ENCODE peak calls at places on chromosomes 2 and 18, in six cellular contexts. N is OCI-LY7; O is anterior cingulate cortex; A is central memory CD8-positive, alpha-beta T cell; M is heart left ventricle; Y is iPS-NIHi11. U is an unnamed sample.

GRCh38 chr2:133390151-133390550 is 178.1 kb downstream of the NCKAP5 start:
- DNase-seq in A (no peak), M (no peak), Y (no peak), N (no peak), O (no peak), U (no peak)

GRCh38 chr2:119283873-119284331 is 60.3 kb downstream of the STEAP3 start:
- DNase-seq in N (no peak), A (no peak), O (peak; percentile 57), Y (peak; percentile 45), M (peak; percentile 78), U (peak; percentile 71)

GRCh38 chr2:107595749-107596148 is 230.9 kb upstream of the RGPD4 start:
- DNase-seq in N (no peak), O (no peak), A (no peak), Y (no peak), M (no peak), U (no peak)

GRCh38 chr18:13136056-13136688 is 82.4 kb upstream of the LDLRAD4 start:
- DNase-seq in Y (peak; percentile 60), O (no peak), M (no peak), A (peak; percentile 41), N (no peak), U (no peak)

GRCh38 chr2:136112949-136113766 is 4.8 kb downstream of the CXCR4 start:
- DNase-seq in O (no peak), M (no peak), Y (no peak), A (no peak), N (no peak), U (no peak)

GRCh38 chr2:84963323-84963691 is 7.7 kb upstream of the KCMF1 start:
- DNase-seq in N (no peak), M (no peak), Y (no peak), O (no peak), A (no peak), U (no peak)

GRCh38 chr18:45993441-45993840 is 26.3 kb upstream of the EPG5 start:
- DNase-seq in O (no peak), Y (no peak), M (no peak), A (no peak), N (no peak), U (no peak)

GRCh38 chr2:58635801-58636375 is 394.8 kb upstream of the FANCL start:
- DNase-seq in O (no peak), A (no peak), N (no peak), M (no peak), Y (no peak), U (no peak)

GRCh38 chr18:8818982-8819381 is 113.6 kb downstream of the MTCL1 start:
- DNase-seq in A (no peak), Y (no peak), M (no peak), N (no peak), O (no peak), U (no peak)

GRCh38 chr2:43005211-43005974 is 213.0 kb upstream of the HAAO start:
- DNase-seq in A (no peak), Y (peak; percentile 21), M (no peak), O (peak; percentile 27), N (no peak), U (no peak)

GRCh38 chr2:6993230-6993640 is 76.0 kb downstream of the RNF144A start:
- DNase-seq in N (no peak), M (peak; percentile 82), Y (no peak), O (peak; percentile 52), A (no peak), U (peak; percentile 41)

GRCh38 chr2:206693399-206694137 is 24.6 kb downstream of the DYTN start:
- DNase-seq in N (peak; percentile 59), O (no peak), Y (peak; percentile 79), M (no peak), A (peak; percentile 26), U (no peak)

GRCh38 chr2:132424526-132425121 is 8.0 kb downstream of the GPR39 start:
- DNase-seq in M (no peak), Y (no peak), A (no peak), N (no peak), O (no peak), U (no peak)

GRCh38 chr2:225025917-225026571 is 16.2 kb downstream of the DOCK10 start:
- DNase-seq in N (no peak), O (no peak), A (no peak), M (no peak), Y (no peak), U (no peak)

GRCh38 chr18:79934311-79935097 is 16.9 kb downstream of the SLC66A2 start:
- DNase-seq in A (no peak), O (no peak), M (peak; percentile 68), N (no peak), Y (no peak), U (no peak)

GRCh38 chr2:72893594-72894319 is 6.5 kb downstream of the SPR start:
- DNase-seq in Y (peak; percentile 65), A (no peak), N (peak; percentile 49), O (peak; percentile 17), M (no peak), U (peak; percentile 55)

GRCh38 chr2:17104454-17104853 is 413.8 kb downstream of the RAD51AP2 start:
- DNase-seq in Y (no peak), M (no peak), O (peak; percentile 11), N (no peak), A (no peak), U (no peak)

GRCh38 chr2:149715894-149716293 is 128.3 kb upstream of the MMADHC start:
- DNase-seq in A (no peak), O (no peak), M (no peak), N (no peak), Y (no peak), U (no peak)

GRCh38 chr2:68031546-68032160 is 31.2 kb downstream of the C1D start:
- DNase-seq in N (peak; percentile 70), O (no peak), Y (peak; percentile 32), M (no peak), A (no peak), U (no peak)

GRCh38 chr2:29405266-29405665 is 290.1 kb downstream of the CLIP4 start:
- DNase-seq in A (no peak), O (no peak), M (no peak), Y (no peak), N (no peak), U (no peak)

GRCh38 chr2:24262571-24262970 is 87.7 kb downstream of the FAM228A start:
- DNase-seq in Y (no peak), O (no peak), A (no peak), M (no peak), N (no peak), U (no peak)

GRCh38 chr2:160389875-160390274 is 103.7 kb downstream of the RBMS1 start:
- DNase-seq in Y (no peak), O (no peak), N (no peak), A (no peak), M (no peak), U (no peak)

GRCh38 chr2:86357392-86357963 is 20.1 kb upstream of the REEP1 start:
- DNase-seq in Y (no peak), M (no peak), O (no peak), N (no peak), A (no peak), U (no peak)

GRCh38 chr2:43236256-43236655 is 9.8 kb upstream of the ZFP36L2 start:
- DNase-seq in A (no peak), M (no peak), Y (no peak), O (no peak), N (no peak), U (no peak)

GRCh38 chr2:127386764-127387654 is 766 bp downstream of the MAP3K2 start:
- DNase-seq in Y (peak; percentile 84), A (peak; percentile 79), O (peak; percentile 85), N (peak; percentile 95), M (peak; percentile 91), U (peak; percentile 86)

GRCh38 chr2:159946326-159946992 is 116.0 kb downstream of the PLA2R1 start:
- DNase-seq in Y (no peak), O (no peak), A (no peak), N (no peak), M (no peak), U (no peak)

GRCh38 chr2:207090389-207090788 is 75.4 kb downstream of the KLF7 start:
- DNase-seq in O (no peak), A (no peak), Y (no peak), N (no peak), M (no peak), U (no peak)

GRCh38 chr18:74127483-74127750 is 20.2 kb downstream of the FBXO15 start:
- DNase-seq in N (no peak), O (no peak), A (no peak), M (no peak), Y (no peak), U (no peak)

GRCh38 chr2:226932443-226932842 is 96.6 kb downstream of the RHBDD1 start:
- DNase-seq in N (peak; percentile 15), M (no peak), O (no peak), A (no peak), Y (no peak), U (no peak)

GRCh38 chr2:185132501-185133041 is 534.2 kb downstream of the ZNF804A start:
- DNase-seq in M (no peak), A (no peak), Y (no peak), N (no peak), O (no peak), U (no peak)

GRCh38 chr2:48488545-48488944 is 41.4 kb upstream of the STON1 start:
- DNase-seq in A (no peak), M (no peak), Y (no peak), O (no peak), N (no peak), U (no peak)

GRCh38 chr2:96359310-96359709 is 23.7 kb downstream of the NCAPH start:
- DNase-seq in O (peak; percentile 60), N (peak; percentile 9), Y (peak; percentile 23), A (no peak), M (peak; percentile 52), U (no peak)

GRCh38 chr18:13253786-13254755 is 35.5 kb downstream of the LDLRAD4 start:
- DNase-seq in M (no peak), N (no peak), A (no peak), Y (no peak), O (no peak), U (no peak)

GRCh38 chr18:59918320-59918755 is 18.5 kb downstream of the PMAIP1 start:
- DNase-seq in Y (peak; percentile 43), A (no peak), O (no peak), M (peak; percentile 44), N (peak; percentile 41), U (peak; percentile 40)

U was measured in left cardiac atrium.